ENCODE peak calls at places on chromosomes 3 and 15, in seven cellular contexts. Z, G, O, P, I, E and A are unnamed samples.

GRCh38 chr15:42413914-42414313 is 54.6 kb downstream of the CAPN3 start:
- DNase-seq in Z (no peak), G (no peak), O (no peak), P (no peak), I (no peak), E (no peak), A (no peak)

GRCh38 chr15:31390029-31390428 is 63.4 kb downstream of the KLF13 start:
- DNase-seq in Z (no peak), G (no peak), O (no peak), P (no peak), I (no peak), E (no peak), A (no peak)

GRCh38 chr3:190131329-190131728 is 10.6 kb upstream of the P3H2 start:
- DNase-seq in Z (no peak), G (no peak), O (no peak), P (no peak), I (peak), E (peak), A (no peak)

GRCh38 chr3:195764961-195765706 is 44.4 kb downstream of the MUC20 start:
- DNase-seq in Z (no peak), G (no peak), O (no peak), P (no peak), I (no peak), E (no peak), A (no peak)

GRCh38 chr3:169362261-169362660 is 301.3 kb downstream of the MECOM start:
- DNase-seq in Z (no peak), G (no peak), O (no peak), P (no peak), I (peak), E (peak), A (no peak)

GRCh38 chr3:140733623-140734022 is 55.8 kb downstream of the TRIM42 start:
- DNase-seq in Z (no peak), G (no peak), O (no peak), P (no peak), I (no peak), E (no peak), A (no peak)

GRCh38 chr15:63372018-63372705 is 9.5 kb downstream of the CA12 start:
- DNase-seq in Z (no peak), G (no peak), O (peak), P (no peak), I (no peak), E (peak), A (no peak)

GRCh38 chr3:123069021-123069381 is 2.2 kb downstream of the PDIA5 start:
- DNase-seq in Z (no peak), G (no peak), O (no peak), P (no peak), I (no peak), E (no peak), A (no peak)

GRCh38 chr3:82715091-82715856 is 953.8 kb upstream of the GBE1 start:
- DNase-seq in Z (no peak), G (no peak), O (no peak), P (no peak), I (no peak), E (no peak), A (no peak)

GRCh38 chr3:194042947-194043346 is 93.0 kb upstream of the HES1 start:
- DNase-seq in Z (no peak), G (no peak), O (no peak), P (no peak), I (no peak), E (peak), A (no peak)

GRCh38 chr3:196214783-196215441 is 1.4 kb upstream of the SLC51A start:
- DNase-seq in Z (no peak), G (no peak), O (peak), P (no peak), I (no peak), E (no peak), A (no peak)

GRCh38 chr3:114551770-114552526 is 258.1 kb downstream of the TIGIT start:
- DNase-seq in Z (no peak), G (no peak), O (peak), P (no peak), I (peak), E (peak), A (no peak)

GRCh38 chr3:134356411-134357040 is 17.7 kb downstream of the AMOTL2 start:
- DNase-seq in Z (no peak), G (no peak), O (no peak), P (peak), I (no peak), E (no peak), A (no peak)

GRCh38 chr15:90104551-90104950 is 2.3 kb upstream of the IDH2 start:
- DNase-seq in Z (no peak), G (no peak), O (no peak), P (no peak), I (peak), E (no peak), A (no peak)

GRCh38 chr3:124063168-124063909 is 71.4 kb upstream of the ROPN1 start:
- DNase-seq in Z (no peak), G (no peak), O (peak), P (peak), I (no peak), E (no peak), A (no peak)

GRCh38 chr15:59298255-59298856 is 74.3 kb downstream of the MYO1E start:
- DNase-seq in Z (no peak), G (no peak), O (no peak), P (no peak), I (peak), E (no peak), A (no peak)

GRCh38 chr3:95048564-95048963 is 985.7 kb downstream of the NSUN3 start:
- DNase-seq in Z (no peak), G (no peak), O (no peak), P (no peak), I (no peak), E (no peak), A (no peak)

GRCh38 chr3:98956008-98956407 is 54.5 kb upstream of the DCBLD2 start:
- DNase-seq in Z (no peak), G (no peak), O (no peak), P (no peak), I (no peak), E (no peak), A (no peak)

GRCh38 chr3:169619793-169620192 is 43.7 kb downstream of the MECOM start:
- DNase-seq in Z (no peak), G (no peak), O (no peak), P (no peak), I (no peak), E (no peak), A (no peak)

GRCh38 chr15:36925671-36926421 is 174.5 kb downstream of the MEIS2 start:
- DNase-seq in Z (no peak), G (no peak), O (no peak), P (no peak), I (no peak), E (no peak), A (no peak)

GRCh38 chr3:45795509-45795881 is 841 bp downstream of the SLC6A20 start:
- DNase-seq in Z (no peak), G (no peak), O (no peak), P (no peak), I (no peak), E (peak), A (no peak)

GRCh38 chr3:102102394-102102793 is 253.1 kb downstream of the NFKBIZ start:
- DNase-seq in Z (no peak), G (no peak), O (no peak), P (no peak), I (peak), E (no peak), A (no peak)

GRCh38 chr3:158532099-158532734 is 38.8 kb upstream of the MLF1 start:
- DNase-seq in Z (no peak), G (no peak), O (no peak), P (no peak), I (peak), E (peak), A (no peak)